ENCODE peak calls at places on chromosomes 6 and 20, in nine cellular contexts. V, G, X, N, L, O, J, C and E are unnamed samples.

GRCh38 chr6:51182884-51183283 is 364.2 kb downstream of the TFAP2B start:
- DNase-seq in V (no peak), G (no peak), X (no peak), N (no peak), L (no peak), O (no peak), J (no peak), C (no peak), E (no peak)

GRCh38 chr6:129329677-129330076 is 380.3 kb downstream of the ARHGAP18 start:
- DNase-seq in V (no peak), G (no peak), X (no peak), N (no peak), L (no peak), O (no peak), J (no peak), C (no peak), E (no peak)

GRCh38 chr6:2713473-2714358 is 37.0 kb downstream of the MYLK4 start:
- DNase-seq in V (peak; percentile 68), G (no peak), X (no peak), N (no peak), L (no peak), O (no peak), J (no peak), C (no peak), E (no peak)

GRCh38 chr20:36872857-36873256 is 3.1 kb upstream of the TLDC2 start:
- DNase-seq in V (no peak), G (peak; percentile 84), X (no peak), N (no peak), L (no peak), O (no peak), J (no peak), C (no peak), E (no peak)

GRCh38 chr6:133423242-133423641 is 182.1 kb downstream of the EYA4 start:
- DNase-seq in V (no peak), G (no peak), X (no peak), N (no peak), L (no peak), O (no peak), J (no peak), C (no peak), E (no peak)

GRCh38 chr6:78615430-78615904 is 251.9 kb upstream of the IRAK1BP1 start:
- DNase-seq in V (peak; percentile 39), G (no peak), X (peak; percentile 28), N (peak; percentile 33), L (no peak), O (no peak), J (no peak), C (no peak), E (peak; percentile 70)

GRCh38 chr20:59015812-59016711 is 3.2 kb upstream of the TUBB1 start:
- DNase-seq in V (no peak), G (peak; percentile 69), X (no peak), N (no peak), L (peak; percentile 97), O (no peak), J (no peak), C (no peak), E (no peak)

GRCh38 chr6:50829898-50830439 is 11.3 kb downstream of the TFAP2B start:
- DNase-seq in V (peak; percentile 10), G (no peak), X (no peak), N (no peak), L (no peak), O (no peak), J (no peak), C (no peak), E (no peak)

GRCh38 chr6:156250593-156250992 is 526.6 kb upstream of the ARID1B start:
- DNase-seq in V (no peak), G (no peak), X (no peak), N (no peak), L (no peak), O (no peak), J (no peak), C (peak; percentile 19), E (peak; percentile 4)

GRCh38 chr6:113328886-113329381 is 528.2 kb upstream of the MARCKS start:
- DNase-seq in V (no peak), G (no peak), X (no peak), N (no peak), L (no peak), O (no peak), J (no peak), C (peak; percentile 92), E (peak; percentile 42)

GRCh38 chr6:108654465-108655106 is 93.9 kb downstream of the FOXO3 start:
- DNase-seq in V (no peak), G (no peak), X (no peak), N (no peak), L (no peak), O (no peak), J (no peak), C (peak; percentile 35), E (no peak)
- H3K9ac ChIP-seq in V (no peak overlapping the region), G (no peak overlapping the region), X (no peak overlapping the region), N (no peak overlapping the region), L (no peak overlapping the region), O (no peak overlapping the region), J (no peak overlapping the region), C (no peak overlapping the region), E (peak overlapping the region; percentile 19)

GRCh38 chr6:42366999-42367352 is 84.8 kb downstream of the TRERF1 start:
- DNase-seq in V (no peak), G (no peak), X (no peak), N (no peak), L (no peak), O (no peak), J (no peak), C (no peak), E (no peak)
- H3K4me2 ChIP-seq in V (no peak overlapping the region), G (no peak overlapping the region), X (peak overlapping the region; percentile 72), N (peak overlapping the region; percentile 85), L (no peak overlapping the region), O (no peak overlapping the region), J (no peak overlapping the region), C (peak overlapping the region; percentile 38), E (no peak overlapping the region)

GRCh38 chr6:99563056-99563723 is 5.3 kb downstream of the CCNC start:
- DNase-seq in V (peak; percentile 28), G (no peak), X (no peak), N (no peak), L (no peak), O (no peak), J (no peak), C (no peak), E (no peak)
- H4K20me1 ChIP-seq in V (peaks cover 37% of the 10 kb centered on the region), G (peaks cover 53% of the 10 kb centered on the region), X (peaks cover 3% of the 10 kb centered on the region), N (no peaks in the 10 kb centered on the region), L (peaks cover 21% of the 10 kb centered on the region), O (peaks cover 16% of the 10 kb centered on the region), J (no peaks in the 10 kb centered on the region), C (peaks cover 9% of the 10 kb centered on the region), E (no peaks in the 10 kb centered on the region)

DNA sequence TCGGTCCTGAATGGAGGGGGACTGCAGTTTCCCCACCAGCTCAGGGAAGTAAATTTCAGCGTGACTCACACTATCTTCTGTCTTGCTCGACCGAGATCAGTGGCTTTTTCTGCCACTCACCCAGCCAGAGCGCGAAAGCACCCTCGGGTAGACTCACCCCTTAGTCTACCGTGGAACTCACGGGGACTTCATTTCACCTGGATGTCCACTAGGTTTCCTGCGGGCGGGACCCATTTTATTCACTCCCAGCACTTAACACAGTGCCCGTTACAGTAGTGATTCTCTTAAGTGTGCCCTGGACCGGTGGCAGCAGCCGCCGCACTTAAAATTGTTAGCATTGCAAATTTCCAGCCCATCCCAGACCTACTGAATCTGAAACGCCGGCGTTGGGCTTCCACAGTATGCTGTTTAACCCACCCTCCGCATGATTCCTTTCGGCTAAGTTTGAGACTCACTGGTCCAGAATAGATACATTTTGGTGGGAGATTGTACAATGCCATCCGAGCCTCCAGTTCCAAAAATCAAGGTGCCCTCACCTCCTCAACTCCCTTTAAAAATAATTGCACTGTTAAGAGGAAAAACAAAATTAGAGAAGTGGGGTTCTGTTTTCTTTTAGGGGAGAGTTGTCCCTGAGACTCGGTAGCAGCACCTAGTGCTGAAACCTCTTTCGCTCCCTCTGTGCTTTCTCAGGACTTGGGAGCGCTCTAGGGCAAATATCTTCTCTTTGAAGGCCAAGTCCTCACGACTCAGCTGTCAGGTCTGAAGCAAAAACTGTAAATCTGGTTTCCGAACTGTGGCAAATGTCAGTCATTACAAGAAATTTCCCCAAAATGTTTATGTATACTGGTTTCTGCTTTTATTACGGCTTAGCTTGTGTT is 1.0 kb downstream of the SMPDL3A start:
- DNase-seq in V (peak; percentile 19), G (peak; percentile 34), X (peak; percentile 41), N (no peak), L (no peak), O (no peak), J (peak; percentile 51), C (peak; percentile 30), E (peak; percentile 78)
- H3K9ac ChIP-seq in V (peak overlapping the region; percentile 79), G (peak overlapping the region; percentile 64), X (peak overlapping the region; percentile 72), N (no peak overlapping the region), L (peak overlapping the region; percentile 91), O (no peak overlapping the region), J (peak overlapping the region; percentile 91), C (peak overlapping the region; percentile 79), E (peak overlapping the region; percentile 83)

DNA sequence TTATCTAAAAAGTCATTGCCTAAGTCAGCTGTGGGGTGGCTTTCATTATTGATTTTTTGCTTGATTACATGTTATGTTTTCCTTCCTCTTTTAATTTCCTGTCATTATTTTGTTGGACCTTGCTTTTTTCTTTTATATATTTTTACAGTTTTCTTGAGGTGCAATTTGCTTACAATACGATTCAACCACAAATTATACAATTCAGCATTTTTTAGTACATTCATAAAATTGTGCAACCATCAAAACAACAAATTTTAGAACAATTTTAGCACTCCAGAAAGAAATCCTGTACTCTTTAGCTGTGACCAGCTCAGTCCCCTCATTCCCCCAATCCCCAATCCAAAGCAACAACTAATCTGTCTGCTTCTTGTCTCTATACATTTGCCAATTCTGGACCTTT is 608.9 kb downstream of the C6orf118 start:
- DNase-seq in V (no peak), G (no peak), X (no peak), N (no peak), L (no peak), O (no peak), J (no peak), C (no peak), E (no peak)
- H3K4me2 ChIP-seq in V (no peak overlapping the region), G (no peak overlapping the region), X (no peak overlapping the region), N (no peak overlapping the region), L (no peak overlapping the region), O (no peak overlapping the region), J (no peak overlapping the region), C (no peak overlapping the region), E (no peak overlapping the region)

GRCh38 chr6:63576147-63576772 is 4.0 kb downstream of the LOC128125822 start:
- DNase-seq in V (no peak), G (no peak), X (no peak), N (no peak), L (no peak), O (no peak), J (no peak), C (no peak), E (no peak)

GRCh38 chr6:63579937-63580703 is 7.8 kb downstream of the LOC128125822 start:
- DNase-seq in V (no peak), G (no peak), X (no peak), N (no peak), L (no peak), O (no peak), J (no peak), C (no peak), E (no peak)

GRCh38 chr6:63576985-63577712 is 4.9 kb downstream of the LOC128125822 start:
- DNase-seq in V (no peak), G (no peak), X (no peak), N (no peak), L (no peak), O (no peak), J (no peak), C (no peak), E (no peak)

GRCh38 chr6:63580704-63580961 is 8.4 kb downstream of the LOC128125822 start:
- DNase-seq in V (no peak), G (no peak), X (no peak), N (no peak), L (no peak), O (no peak), J (no peak), C (no peak), E (no peak)

GRCh38 chr6:63578757-63579156 is 6.5 kb downstream of the LOC128125822 start:
- DNase-seq in V (no peak), G (no peak), X (no peak), N (no peak), L (no peak), O (no peak), J (no peak), C (no peak), E (no peak)
- H4K20me1 ChIP-seq in V (peaks cover 71% of the 10 kb centered on the region), G (peaks cover 36% of the 10 kb centered on the region), X (peaks cover 9% of the 10 kb centered on the region), N (no peaks in the 10 kb centered on the region), L (peaks cover 78% of the 10 kb centered on the region), O (peaks cover 40% of the 10 kb centered on the region), J (no peaks in the 10 kb centered on the region), C (peaks cover 37% of the 10 kb centered on the region), E (peaks cover 11% of the 10 kb centered on the region)